ENCODE peak calls at places on chromosomes 11 and 22, in nine cellular contexts. G is lung, R is HFF-Myc, U is fibroblast of pulmonary artery, S is AG04450, C is transverse colon, Y is cardiac fibroblast, O is endodermal cell, W is ovary. Z is an unnamed sample.

GRCh38 chr11:49851511-49851910 is 100.7 kb upstream of the OR4C13 start:
- DNase-seq in G (no peak), R (no peak), U (no peak), S (no peak), C (no peak), Y (no peak), O (no peak), W (no peak), Z (no peak)

GRCh38 chr22:22721681-22722309 is 77.4 kb downstream of the GGTLC2 start:
- DNase-seq in G (no peak), R (no peak), U (peak; percentile 89), S (no peak), C (no peak), Y (peak; percentile 75), O (no peak), W (peak; percentile 57), Z (no peak)

GRCh38 chr11:18091731-18092130 is 14.2 kb downstream of the SAAL1 start:
- DNase-seq in G (no peak), R (no peak), U (peak; percentile 36), S (no peak), C (no peak), Y (peak; percentile 42), O (no peak), W (no peak), Z (no peak)

GRCh38 chr11:72413914-72414628 is 20.3 kb downstream of the CLPB start:
- DNase-seq in G (peak; percentile 85), R (peak; percentile 59), U (peak; percentile 81), S (peak; percentile 51), C (peak; percentile 86), Y (peak; percentile 83), O (peak; percentile 89), W (peak; percentile 70), Z (peak; percentile 74)

GRCh38 chr11:3859373-3859881 is 4.0 kb downstream of the STIM1 start:
- DNase-seq in G (no peak), R (no peak), U (no peak), S (no peak), C (peak; percentile 54), Y (no peak), O (peak; percentile 72), W (no peak), Z (no peak)

GRCh38 chr11:28760676-28761390 is 652.6 kb downstream of the METTL15 start:
- DNase-seq in G (no peak), R (no peak), U (no peak), S (no peak), C (no peak), Y (no peak), O (peak; percentile 42), W (no peak), Z (no peak)

GRCh38 chr11:29200776-29201574 is 815.9 kb downstream of the KCNA4 start:
- DNase-seq in G (no peak), R (no peak), U (no peak), S (no peak), C (peak; percentile 60), Y (no peak), O (no peak), W (no peak), Z (no peak)

GRCh38 chr11:1271002-1271401 is 38.4 kb downstream of the TOLLIP start:
- DNase-seq in G (no peak), R (no peak), U (no peak), S (no peak), C (no peak), Y (peak; percentile 16), O (peak; percentile 72), W (no peak), Z (no peak)

GRCh38 chr22:31926969-31927368 is 17.4 kb upstream of the YWHAH start:
- DNase-seq in G (no peak), R (no peak), U (no peak), S (no peak), C (no peak), Y (no peak), O (peak; percentile 81), W (no peak), Z (no peak)

GRCh38 chr11:117183724-117184349 is 5.3 kb downstream of the SIDT2 start:
- DNase-seq in G (peak; percentile 68), R (no peak), U (no peak), S (no peak), C (no peak), Y (no peak), O (peak; percentile 38), W (no peak), Z (peak; percentile 91)

GRCh38 chr22:48690583-48691317 is 1136.9 kb downstream of the BRD1 start:
- DNase-seq in G (no peak), R (no peak), U (no peak), S (no peak), C (no peak), Y (no peak), O (no peak), W (no peak), Z (no peak)

GRCh38 chr11:59556115-59556882 is 45.0 kb downstream of the OR4D9 start:
- DNase-seq in G (peak; percentile 62), R (peak; percentile 88), U (peak; percentile 82), S (peak; percentile 83), C (no peak), Y (peak; percentile 86), O (peak; percentile 91), W (peak; percentile 45), Z (no peak)

GRCh38 chr11:19674831-19675230 is 37.8 kb upstream of the NAV2 start:
- DNase-seq in G (no peak), R (no peak), U (no peak), S (no peak), C (no peak), Y (no peak), O (no peak), W (no peak), Z (no peak)

GRCh38 chr11:131254254-131254653 is 116.2 kb upstream of the NTM start:
- DNase-seq in G (no peak), R (no peak), U (no peak), S (no peak), C (no peak), Y (no peak), O (peak; percentile 86), W (no peak), Z (no peak)
- H3K4me3 ChIP-seq in G (no peak overlapping the region), R (no peak overlapping the region), U (no peak overlapping the region), S (no peak overlapping the region), C (no peak overlapping the region), Y (no peak overlapping the region), O (no peak overlapping the region), W (no peak overlapping the region), Z (no peak overlapping the region)

DNA sequence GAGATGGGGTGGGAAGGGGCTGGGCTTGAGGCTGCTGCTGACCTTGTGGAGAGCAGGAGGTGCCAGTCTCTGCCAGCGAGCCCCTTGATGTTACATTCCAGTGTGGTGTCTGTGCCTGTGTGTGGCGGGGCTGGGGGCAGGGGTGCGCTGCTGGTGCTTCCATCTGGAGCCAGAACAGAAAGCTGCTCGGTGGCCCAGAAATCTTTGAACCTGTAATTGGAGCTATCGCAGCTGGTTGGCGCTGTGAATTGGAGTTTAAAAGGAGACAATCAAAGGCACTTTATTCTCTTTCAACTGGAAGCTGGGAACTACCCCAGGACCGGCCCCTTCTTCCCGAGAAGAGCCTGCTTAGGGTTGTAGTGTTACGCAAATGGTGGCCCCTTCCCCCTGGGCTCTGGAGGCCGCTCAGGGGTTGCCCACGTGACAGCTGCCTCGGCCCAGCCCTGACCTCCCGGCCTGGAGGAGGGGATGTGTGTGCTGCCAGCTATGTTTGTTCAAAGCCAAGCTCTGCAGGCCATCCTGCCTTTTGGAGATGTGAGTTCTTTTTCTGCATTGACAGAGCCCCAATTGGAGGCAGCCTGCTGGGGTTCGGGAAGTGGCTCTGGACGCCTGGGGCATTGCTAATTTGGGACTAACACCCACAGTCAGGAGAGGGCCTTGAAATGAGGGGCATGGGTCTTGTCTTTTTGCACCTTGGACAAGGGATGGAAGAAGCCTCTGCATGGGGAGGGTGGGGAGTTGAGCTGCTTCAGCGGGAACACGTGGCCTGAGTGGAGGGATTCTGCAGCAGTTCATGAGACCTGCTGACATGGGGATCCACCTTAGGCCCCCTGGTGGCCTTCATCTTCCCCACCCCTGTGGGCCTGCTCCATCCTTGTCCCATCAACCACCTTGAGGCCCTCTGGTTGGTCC is 14.0 kb upstream of the ARSA start:
- DNase-seq in G (no peak), R (no peak), U (peak; percentile 48), S (no peak), C (no peak), Y (peak; percentile 84), O (peak; percentile 86), W (peak; percentile 53), Z (no peak)
- H3K4me3 ChIP-seq in G (no peak overlapping the region), R (no peak overlapping the region), U (no peak overlapping the region), S (no peak overlapping the region), C (no peak overlapping the region), Y (no peak overlapping the region), O (no peak overlapping the region), W (no peak overlapping the region), Z (no peak overlapping the region)

DNA sequence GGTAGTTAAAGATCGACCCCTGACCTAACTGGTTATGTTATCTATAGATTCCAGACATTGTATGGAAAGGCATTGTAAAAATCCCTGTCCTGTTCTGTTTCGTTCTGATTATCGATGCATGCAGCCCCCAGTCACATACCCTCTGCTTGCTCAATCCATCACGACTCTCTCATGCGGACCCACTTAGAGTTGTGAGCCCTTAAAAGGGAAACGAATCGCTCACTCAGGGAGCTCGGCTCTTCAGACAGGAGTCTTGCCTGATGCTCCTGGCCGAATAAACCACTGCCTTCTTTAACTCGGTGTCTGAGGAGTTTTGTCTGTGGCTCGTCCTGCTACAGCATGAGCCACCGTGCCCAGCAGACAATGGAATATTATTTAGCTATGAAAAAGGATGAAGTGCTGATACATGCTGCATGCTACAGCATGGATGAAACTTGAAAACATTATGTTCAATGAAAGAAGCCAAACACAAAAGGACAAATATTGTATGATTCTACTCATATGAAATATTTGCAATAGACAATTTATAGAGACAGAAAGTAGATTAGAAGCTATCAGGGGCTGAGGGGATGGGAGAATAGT is 12.0 kb upstream of the LGALS2 start:
- DNase-seq in G (no peak), R (no peak), U (no peak), S (no peak), C (no peak), Y (no peak), O (no peak), W (no peak), Z (no peak)
- H3K4me3 ChIP-seq in G (no peak overlapping the region), R (no peak overlapping the region), U (no peak overlapping the region), S (no peak overlapping the region), C (no peak overlapping the region), Y (no peak overlapping the region), O (no peak overlapping the region), W (no peak overlapping the region), Z (peak overlapping the region; percentile 41)

GRCh38 chr11:12679471-12679870 is 5.2 kb downstream of the TEAD1 start:
- DNase-seq in G (no peak), R (no peak), U (no peak), S (no peak), C (no peak), Y (no peak), O (no peak), W (no peak), Z (no peak)
- H3K4me3 ChIP-seq in G (no peak overlapping the region), R (peak overlapping the region; percentile 83), U (no peak overlapping the region), S (no peak overlapping the region), C (no peak overlapping the region), Y (no peak overlapping the region), O (peak overlapping the region; percentile 95), W (no peak overlapping the region), Z (no peak overlapping the region)

Z was measured in LNCaP clone FGC.